ENCODE peak calls at places on chromosomes 16 and 17, in eight cellular contexts. U, N, J, I, G, R, M and C are unnamed samples.
A peak's percentile ranks its signal among the peaks of the same experiment; 100 is the strongest.

GRCh38 chr17:10698116-10698818 is 873 bp downstream of the ADPRM start:
- DNase-seq in U (no peak), N (peak; percentile 59), J (no peak), I (peak; percentile 2), G (peak; percentile 11), R (no peak), M (no peak), C (peak; percentile 35)

GRCh38 chr17:13943859-13944258 is 125.4 kb upstream of the COX10 start:
- DNase-seq in U (no peak), N (no peak), J (no peak), I (no peak), G (no peak), R (no peak), M (no peak), C (no peak)

GRCh38 chr17:58224315-58224714 is 5.3 kb upstream of the MKS1 start:
- DNase-seq in U (no peak), N (peak; percentile 75), J (no peak), I (peak; percentile 80), G (no peak), R (peak; percentile 32), M (no peak), C (peak; percentile 69)

GRCh38 chr16:78249056-78249455 is 149.6 kb downstream of the WWOX start:
- DNase-seq in U (no peak), N (no peak), J (no peak), I (no peak), G (peak; percentile 61), R (no peak), M (no peak), C (no peak)

GRCh38 chr17:8109669-8110455 is 8.5 kb downstream of the ALOXE3 start:
- DNase-seq in U (no peak), N (peak; percentile 41), J (peak; percentile 72), I (no peak), G (peak; percentile 91), R (no peak), M (no peak), C (no peak)

GRCh38 chr17:47717261-47717697 is 15.8 kb upstream of the TBX21 start:
- DNase-seq in U (no peak), N (no peak), J (no peak), I (no peak), G (peak; percentile 37), R (no peak), M (no peak), C (no peak)

GRCh38 chr16:3157229-3158013 is 22.6 kb downstream of the ZNF213 start:
- DNase-seq in U (no peak), N (peak; percentile 98), J (no peak), I (peak; percentile 93), G (peak; percentile 92), R (peak; percentile 95), M (peak; percentile 82), C (peak; percentile 95)

GRCh38 chr16:83270640-83271039 is 537.1 kb upstream of the HSBP1 start:
- DNase-seq in U (no peak), N (no peak), J (no peak), I (no peak), G (no peak), R (no peak), M (no peak), C (no peak)

GRCh38 chr17:7856081-7856791 is 1.1 kb downstream of the NAA38 start:
- DNase-seq in U (no peak), N (peak; percentile 51), J (peak; percentile 45), I (no peak), G (no peak), R (peak; percentile 12), M (peak; percentile 83), C (peak; percentile 55)

GRCh38 chr16:56197227-56197992 is 6.1 kb downstream of the GNAO1 start:
- DNase-seq in U (no peak), N (no peak), J (no peak), I (no peak), G (peak; percentile 48), R (no peak), M (no peak), C (no peak)

GRCh38 chr17:30363715-30364202 is 15.0 kb upstream of the CPD start:
- DNase-seq in U (no peak), N (peak; percentile 85), J (peak; percentile 72), I (peak; percentile 79), G (no peak), R (no peak), M (no peak), C (peak; percentile 91)

GRCh38 chr16:86085161-86085611 is 186.2 kb downstream of the IRF8 start:
- DNase-seq in U (no peak), N (no peak), J (no peak), I (no peak), G (no peak), R (no peak), M (peak; percentile 58), C (no peak)

GRCh38 chr16:89364603-89365002 is 125.8 kb downstream of the ANKRD11 start:
- DNase-seq in U (no peak), N (peak; percentile 33), J (no peak), I (peak; percentile 50), G (no peak), R (no peak), M (no peak), C (peak; percentile 66)
- H3K4me3 ChIP-seq in U (no peak overlapping the region), N (no peak overlapping the region), J (no peak overlapping the region), I (no peak overlapping the region), G (no peak overlapping the region), R (no peak overlapping the region), M (no peak overlapping the region), C (no peak overlapping the region)

GRCh38 chr17:36705651-36706436 is 104.5 kb downstream of the MRM1 start:
- DNase-seq in U (no peak), N (peak; percentile 54), J (peak; percentile 50), I (peak; percentile 7), G (peak; percentile 85), R (peak; percentile 11), M (no peak), C (peak; percentile 30)
- TF ChIP-seq CTCF in U (no peak), N (peak; percentile 67), J (peak; percentile 70), I (peak; percentile 44), G (peak; percentile 93), R (peak; percentile 72), M (no peak), C (peak; percentile 61)

DNA sequence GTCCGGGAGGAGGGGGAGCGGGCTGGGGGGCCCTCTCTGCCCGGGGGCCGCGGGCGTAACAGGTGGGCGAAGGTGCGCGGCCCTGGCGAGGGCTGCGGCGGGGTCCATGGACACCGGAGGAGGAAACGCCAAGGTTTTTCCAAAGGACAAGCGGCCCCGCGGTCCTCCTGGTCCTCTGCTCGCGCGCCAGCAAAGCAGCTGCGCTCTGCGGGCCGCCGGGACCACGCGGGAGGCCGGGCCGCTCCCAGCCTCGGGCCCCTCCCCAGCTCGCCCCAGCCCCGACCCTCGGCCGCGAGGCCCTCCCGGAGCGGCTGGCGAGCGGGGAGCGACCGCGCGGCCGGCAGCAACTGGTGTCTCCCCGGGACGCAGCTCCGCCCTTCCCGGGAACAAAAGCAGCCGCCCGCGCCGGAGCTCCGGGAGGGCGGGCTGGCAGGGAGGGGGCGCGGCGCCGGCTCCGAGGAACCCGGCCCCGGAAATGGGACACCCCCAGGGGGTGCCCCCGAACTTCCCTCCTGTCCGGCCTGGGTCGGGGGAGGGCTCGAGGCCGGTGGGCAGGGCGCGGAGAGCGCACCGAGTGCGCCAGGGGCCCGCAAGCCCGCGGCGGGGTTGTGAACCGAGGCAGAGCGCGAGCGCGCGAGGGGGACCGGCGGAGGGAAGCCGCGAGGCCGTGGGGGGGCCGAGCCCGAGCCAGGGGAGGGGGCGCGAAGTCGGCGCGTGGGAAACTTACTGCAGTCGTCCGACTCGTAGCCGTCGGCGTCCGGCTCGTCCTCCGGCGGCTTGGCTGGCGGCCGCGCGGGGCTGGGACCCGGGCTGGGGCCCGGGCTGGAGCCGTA is 854 bp downstream of the DOC2B start:
- DNase-seq in U (no peak), N (no peak), J (no peak), I (no peak), G (peak; percentile 56), R (no peak), M (no peak), C (no peak)
- H3K4me3 ChIP-seq in U (peak overlapping the region; percentile 71), N (no peak overlapping the region), J (no peak overlapping the region), I (no peak overlapping the region), G (peak overlapping the region; percentile 67), R (no peak overlapping the region), M (peak overlapping the region; percentile 49), C (no peak overlapping the region)

DNA sequence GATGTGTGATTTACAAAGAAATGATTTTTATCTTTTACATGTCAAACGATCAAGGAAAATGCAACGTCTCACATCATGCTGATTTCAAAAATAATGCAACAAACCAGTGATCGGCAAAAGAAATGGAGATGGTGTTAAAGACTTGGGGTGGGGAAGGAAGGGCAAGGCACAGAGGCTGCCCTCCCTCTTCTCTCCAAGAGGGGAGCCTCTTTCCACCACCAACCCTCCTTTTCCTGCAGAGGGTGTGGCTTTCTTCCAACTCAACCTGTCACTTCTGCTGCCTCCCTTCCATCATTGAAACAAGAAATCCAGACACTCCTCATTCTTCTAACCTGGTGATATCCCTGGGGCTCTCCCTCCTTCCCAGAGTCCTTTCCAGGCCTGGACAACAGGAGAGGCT is 320.8 kb downstream of the SLC39A11 start:
- DNase-seq in U (no peak), N (no peak), J (no peak), I (no peak), G (peak; percentile 19), R (no peak), M (no peak), C (no peak)
- TF ChIP-seq CTCF in U (no peak), N (no peak), J (no peak), I (no peak), G (no peak), R (no peak), M (no peak), C (no peak)

GRCh38 chr17:39450847-39451581 is at the start of gene MED1:
- DNase-seq in U (peak; percentile 95), N (peak; percentile 99), J (peak; percentile 98), I (peak; percentile 93), G (peak; percentile 100), R (peak; percentile 98), M (peak; percentile 97), C (peak; percentile 97)

GRCh38 chr17:39455919-39456318 is 4.9 kb upstream of the MED1 start:
- DNase-seq in U (no peak), N (no peak), J (no peak), I (no peak), G (no peak), R (no peak), M (peak; percentile 52), C (no peak)

DNA sequence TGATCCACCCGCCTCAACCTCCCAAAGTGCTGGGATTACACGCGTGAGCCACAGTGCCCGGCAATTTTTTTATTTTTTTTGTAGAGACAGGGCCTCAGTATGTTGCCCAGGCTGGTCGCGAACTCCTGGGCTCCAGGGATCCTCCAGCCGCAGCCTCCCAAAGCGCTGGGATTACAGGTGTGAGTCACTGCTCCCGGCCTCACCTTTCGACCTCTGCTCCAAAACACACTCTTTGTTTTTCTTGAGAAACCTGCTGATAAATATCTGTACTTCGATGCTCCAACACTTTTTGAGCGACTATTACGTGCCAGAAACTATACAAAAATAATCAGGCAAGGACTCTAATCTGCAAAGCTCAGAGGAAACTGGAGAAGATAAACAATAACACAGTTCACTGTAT is 1.0 kb downstream of the MED1 start:
- DNase-seq in U (no peak), N (no peak), J (no peak), I (no peak), G (no peak), R (no peak), M (peak; percentile 47), C (no peak)
- H3K4me3 ChIP-seq in U (peak overlapping the region; percentile 98), N (peak overlapping the region; percentile 80), J (peak overlapping the region; percentile 99), I (peak overlapping the region; percentile 96), G (peak overlapping the region; percentile 66), R (peak overlapping the region; percentile 99), M (peak overlapping the region; percentile 92), C (peak overlapping the region; percentile 90)

GRCh38 chr16:11129378-11129781 is 126.6 kb downstream of the SOCS1 start:
- DNase-seq in U (no peak), N (peak; percentile 65), J (no peak), I (no peak), G (no peak), R (peak; percentile 43), M (peak; percentile 65), C (peak; percentile 74)
- TF ChIP-seq CTCF in U (no peak), N (no peak), J (no peak), I (no peak), G (no peak), R (no peak), M (no peak), C (no peak)